ENCODE peak calls at places on chromosomes 5 and 9, in six cellular contexts. Q, A, H, S, W and U are unnamed samples.

GRCh38 chr5:54080833-54081232 is 229.5 kb downstream of the ARL15 start:
- DNase-seq in Q (no peak), A (no peak), W (no peak), S (no peak), H (no peak), U (no peak)

GRCh38 chr9:81416476-81417298 is 272.7 kb downstream of the TLE1 start:
- DNase-seq in W (no peak), H (no peak), S (no peak), A (no peak), Q (no peak), U (peak)

GRCh38 chr5:116441223-116441622 is 133.4 kb downstream of the SEMA6A start:
- DNase-seq in S (no peak), Q (no peak), A (no peak), W (no peak), H (no peak), U (no peak)

GRCh38 chr5:132011561-132012384 is at the start of gene ACSL6:
- DNase-seq in A (peak), S (peak), H (no peak), W (no peak), Q (peak), U (no peak)

GRCh38 chr9:70079364-70080103 is 35.9 kb downstream of the MAMDC2 start:
- DNase-seq in Q (no peak), W (peak), A (no peak), H (no peak), S (no peak), U (peak)

GRCh38 chr5:73973135-73973534 is 347.1 kb downstream of the ARHGEF28 start:
- DNase-seq in Q (no peak), A (no peak), H (no peak), W (no peak), S (no peak), U (no peak)

GRCh38 chr5:108193021-108193795 is 188.7 kb downstream of the FBXL17 start:
- DNase-seq in Q (no peak), S (no peak), H (no peak), W (peak), A (no peak), U (peak)

GRCh38 chr5:76473676-76474075 is 70.6 kb downstream of the IQGAP2 start:
- DNase-seq in A (no peak), S (peak), H (no peak), Q (no peak), W (no peak), U (no peak)

GRCh38 chr5:66442951-66443445 is 153.2 kb upstream of the MAST4 start:
- DNase-seq in W (peak), H (no peak), Q (no peak), S (no peak), A (peak), U (no peak)

GRCh38 chr5:42005561-42006153 is 80.6 kb downstream of the FBXO4 start:
- DNase-seq in S (no peak), Q (no peak), W (peak), H (peak), A (no peak), U (peak)

GRCh38 chr5:135486679-135487395 is 34.7 kb upstream of the TIFAB start:
- DNase-seq in A (no peak), H (no peak), W (no peak), Q (no peak), S (no peak), U (no peak)

GRCh38 chr5:170252710-170253350 is 20.0 kb downstream of the C5orf58 start:
- DNase-seq in W (no peak), A (no peak), S (no peak), Q (no peak), H (no peak), U (peak)
- TF ChIP-seq CTCF in W (no peak), A (no peak), S (no peak), Q (no peak), H (no peak), U (no peak)

GRCh38 chr9:110207071-110207923 is 662 bp downstream of the C9orf152 start:
- DNase-seq in A (no peak), W (no peak), Q (peak), H (no peak), S (no peak), U (no peak)
- H3K4me3 ChIP-seq in A (no peak), W (no peak), Q (peak), H (no peak), S (no peak), U (no peak)

DNA sequence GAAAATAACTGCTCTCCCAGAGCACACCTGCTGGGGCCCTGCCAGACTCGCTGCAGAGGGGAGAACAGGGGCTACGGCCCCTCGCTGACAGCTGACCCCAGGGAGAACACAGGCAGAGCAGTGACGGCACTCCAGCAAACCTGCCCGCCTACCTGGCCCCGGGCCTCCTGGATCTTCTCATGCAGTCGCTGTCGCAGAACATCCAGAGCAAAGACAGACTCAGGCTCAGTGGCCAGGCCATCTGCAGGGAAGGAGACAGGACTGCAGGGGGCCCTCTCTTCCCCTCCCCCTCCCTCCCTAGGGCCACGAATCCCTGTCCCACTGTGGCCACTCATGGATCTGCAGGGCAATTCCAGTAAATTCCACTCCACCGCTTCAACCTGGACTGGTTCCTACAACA is 2.4 kb downstream of the SURF6 start:
- DNase-seq in W (no peak), A (peak), Q (peak), H (no peak), S (peak), U (no peak)
- TF ChIP-seq CTCF in W (no peak), A (no peak), Q (no peak), H (no peak), S (no peak), U (no peak)

GRCh38 chr9:137216188-137216965 is 5.7 kb downstream of the RNF208 start:
- DNase-seq in H (no peak), Q (no peak), A (no peak), S (no peak), W (no peak), U (no peak)

GRCh38 chr9:137215196-137215986 is 6.6 kb downstream of the RNF208 start:
- DNase-seq in H (no peak), Q (no peak), S (no peak), A (no peak), W (no peak), U (no peak)

GRCh38 chr9:137218212-137218753 is 3.8 kb downstream of the RNF208 start:
- DNase-seq in S (no peak), W (no peak), Q (no peak), H (no peak), A (no peak), U (no peak)

GRCh38 chr9:137218754-137219271 is 3.2 kb downstream of the RNF208 start:
- DNase-seq in Q (no peak), S (no peak), A (no peak), W (peak), H (peak), U (no peak)

DNA sequence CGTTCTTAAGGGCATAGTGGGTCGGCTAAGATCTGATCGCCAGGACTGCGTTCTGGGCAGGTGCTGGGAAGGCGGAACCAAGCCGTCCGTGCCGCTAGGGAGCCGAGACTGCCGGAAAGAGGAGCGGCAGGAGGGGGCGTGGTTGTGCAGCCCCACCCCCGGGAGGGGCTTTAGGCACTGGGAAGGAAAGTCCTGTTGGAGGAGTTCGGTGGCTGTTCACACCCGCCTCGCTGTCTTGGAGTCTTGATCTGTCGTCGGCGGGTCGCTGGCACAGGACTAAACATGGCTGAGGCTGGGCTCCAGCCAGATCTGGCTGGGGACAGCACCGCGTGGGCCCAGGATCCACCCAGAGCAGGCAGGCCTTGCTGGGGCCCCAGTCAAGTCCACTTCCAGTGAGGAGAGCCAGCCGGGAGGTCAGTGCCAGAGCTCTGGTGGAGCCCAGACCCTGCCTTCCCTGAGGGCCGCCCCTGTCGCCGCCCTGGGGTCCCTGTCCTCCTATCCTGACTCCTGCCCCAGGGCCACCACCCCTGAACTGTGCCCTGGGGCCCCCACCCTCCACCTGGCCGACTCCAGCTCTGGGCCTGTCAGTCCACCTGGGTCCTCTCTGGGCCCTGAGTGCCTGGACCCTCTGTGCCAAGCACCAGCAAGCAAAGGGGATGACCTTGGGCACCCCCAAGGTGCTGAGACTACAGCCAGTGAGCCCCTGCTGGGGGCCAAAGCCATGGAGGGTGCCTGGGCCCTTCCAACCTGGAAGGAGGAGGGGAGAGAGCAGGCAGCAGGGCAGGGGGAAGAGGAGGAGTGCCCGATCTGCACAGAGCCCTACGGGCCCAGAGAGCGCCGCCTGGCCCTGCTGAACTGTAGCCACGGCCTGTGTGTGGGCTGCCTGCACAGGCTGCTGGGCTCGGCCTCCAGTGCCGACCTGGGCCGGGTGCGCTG is 4.5 kb downstream of the RNF208 start:
- DNase-seq in A (peak), S (no peak), Q (peak), H (no peak), W (no peak), U (peak)
- H3K4me3 ChIP-seq in A (peak), S (no peak), Q (no peak), H (no peak), W (no peak), U (peak)

GRCh38 chr9:18788256-18788655 is 244.8 kb downstream of the SAXO1 start:
- DNase-seq in S (no peak), W (no peak), Q (no peak), A (no peak), H (no peak), U (no peak)
- TF ChIP-seq CTCF in S (no peak), W (no peak), Q (no peak), A (no peak), H (no peak), U (no peak)